ENCODE peak calls at places on chromosomes 7 and 10, in seven cellular contexts. One of them, this sample, is unnamed.
A peak's percentile ranks its signal among the peaks of the same experiment; 100 is the strongest.

GRCh38 chr10:78218833-78219490 is 185.3 kb downstream of the RPS24 start:
- DNase-seq in BJ: no peak
- DNase-seq in coronary artery: no peak
- DNase-seq in stimulated activated CD4-positive, alpha-beta T cell treated with anti-CD3 and anti-CD28 coated beads, Interleukin-2, amount 100 ng/mL, for 48 hours: no peak
- DNase-seq in mesothelial cell of epicardium: no peak
- DNase-seq in T follicular helper cell: no peak
- DNase-seq in fibroblast of pulmonary artery: no peak
- DNase-seq in this sample: no peak

GRCh38 chr7:75798770-75799169 is 14.8 kb downstream of the CCL24 start:
- DNase-seq in BJ: no peak
- DNase-seq in coronary artery: no peak
- DNase-seq in stimulated activated CD4-positive, alpha-beta T cell treated with anti-CD3 and anti-CD28 coated beads, Interleukin-2, amount 100 ng/mL, for 48 hours: no peak
- DNase-seq in mesothelial cell of epicardium: no peak
- DNase-seq in T follicular helper cell: no peak
- DNase-seq in fibroblast of pulmonary artery: no peak
- DNase-seq in this sample: no peak

GRCh38 chr10:54908019-54908418 is 107.0 kb upstream of the PCDH15 start:
- DNase-seq in BJ: no peak
- DNase-seq in coronary artery: no peak
- DNase-seq in stimulated activated CD4-positive, alpha-beta T cell treated with anti-CD3 and anti-CD28 coated beads, Interleukin-2, amount 100 ng/mL, for 48 hours: no peak
- DNase-seq in mesothelial cell of epicardium: no peak
- DNase-seq in T follicular helper cell: no peak
- DNase-seq in fibroblast of pulmonary artery: no peak
- DNase-seq in this sample: no peak

GRCh38 chr7:44639701-44640321 is 33.4 kb downstream of the OGDH start:
- DNase-seq in BJ: peak; percentile 44
- DNase-seq in coronary artery: peak; percentile 71
- DNase-seq in stimulated activated CD4-positive, alpha-beta T cell treated with anti-CD3 and anti-CD28 coated beads, Interleukin-2, amount 100 ng/mL, for 48 hours: no peak
- DNase-seq in mesothelial cell of epicardium: peak; percentile 69
- DNase-seq in T follicular helper cell: no peak
- DNase-seq in fibroblast of pulmonary artery: peak; percentile 94
- DNase-seq in this sample: peak; percentile 83

GRCh38 chr10:101879456-101880189 is 36.0 kb upstream of the KCNIP2 start:
- DNase-seq in BJ: peak; percentile 16
- DNase-seq in coronary artery: no peak
- DNase-seq in stimulated activated CD4-positive, alpha-beta T cell treated with anti-CD3 and anti-CD28 coated beads, Interleukin-2, amount 100 ng/mL, for 48 hours: no peak
- DNase-seq in mesothelial cell of epicardium: no peak
- DNase-seq in T follicular helper cell: no peak
- DNase-seq in fibroblast of pulmonary artery: peak; percentile 46
- DNase-seq in this sample: peak; percentile 87

GRCh38 chr7:103065666-103066065 is 8.9 kb downstream of the FBXL13 start:
- DNase-seq in BJ: no peak
- DNase-seq in coronary artery: no peak
- DNase-seq in stimulated activated CD4-positive, alpha-beta T cell treated with anti-CD3 and anti-CD28 coated beads, Interleukin-2, amount 100 ng/mL, for 48 hours: peak; percentile 21
- DNase-seq in mesothelial cell of epicardium: no peak
- DNase-seq in T follicular helper cell: peak; percentile 23
- DNase-seq in fibroblast of pulmonary artery: peak; percentile 46
- DNase-seq in this sample: peak; percentile 58

GRCh38 chr7:17674166-17674955 is 265.9 kb downstream of the SNX13 start:
- DNase-seq in BJ: peak; percentile 58
- DNase-seq in coronary artery: no peak
- DNase-seq in stimulated activated CD4-positive, alpha-beta T cell treated with anti-CD3 and anti-CD28 coated beads, Interleukin-2, amount 100 ng/mL, for 48 hours: no peak
- DNase-seq in mesothelial cell of epicardium: no peak
- DNase-seq in T follicular helper cell: no peak
- DNase-seq in fibroblast of pulmonary artery: no peak
- DNase-seq in this sample: no peak

GRCh38 chr7:81081626-81082025 is 162.8 kb upstream of the SEMA3C start:
- DNase-seq in BJ: no peak
- DNase-seq in coronary artery: no peak
- DNase-seq in stimulated activated CD4-positive, alpha-beta T cell treated with anti-CD3 and anti-CD28 coated beads, Interleukin-2, amount 100 ng/mL, for 48 hours: no peak
- DNase-seq in mesothelial cell of epicardium: no peak
- DNase-seq in T follicular helper cell: no peak
- DNase-seq in fibroblast of pulmonary artery: peak; percentile 20
- DNase-seq in this sample: no peak

GRCh38 chr7:12028508-12028907 is 182.6 kb upstream of the TMEM106B start:
- DNase-seq in BJ: no peak
- DNase-seq in coronary artery: no peak
- DNase-seq in stimulated activated CD4-positive, alpha-beta T cell treated with anti-CD3 and anti-CD28 coated beads, Interleukin-2, amount 100 ng/mL, for 48 hours: no peak
- DNase-seq in mesothelial cell of epicardium: no peak
- DNase-seq in T follicular helper cell: no peak
- DNase-seq in fibroblast of pulmonary artery: peak; percentile 11
- DNase-seq in this sample: peak; percentile 55

This sample was measured in EL.